ENCODE peak calls at places on chromosomes 1 and 21, in nine cellular contexts. One of them, this sample, is unnamed.

GRCh38 chr1:201450721-201451291 is 18.2 kb downstream of the PHLDA3 start:
- DNase-seq in IMR-90: peak
- DNase-seq in activated CD8-positive, alpha-beta T cell treated with anti-CD3 and anti-CD28 coated beads for 36 hours: peak
- DNase-seq in adrenal gland: peak
- DNase-seq in ovary: peak
- DNase-seq in CD8-positive, alpha-beta T cell: no peak
- DNase-seq in HL-60: no peak
- DNase-seq in A549: no peak
- DNase-seq in fibroblast of lung: peak
- DNase-seq in this sample: peak

GRCh38 chr1:101163406-101163770 is 73.4 kb upstream of the S1PR1 start:
- DNase-seq in adrenal gland: no peak
- DNase-seq in A549: no peak
- DNase-seq in HL-60: no peak
- DNase-seq in IMR-90: no peak
- DNase-seq in ovary: no peak
- DNase-seq in fibroblast of lung: no peak
- DNase-seq in CD8-positive, alpha-beta T cell: no peak
- DNase-seq in activated CD8-positive, alpha-beta T cell treated with anti-CD3 and anti-CD28 coated beads for 36 hours: no peak
- DNase-seq in this sample: no peak

GRCh38 chr1:228455715-228456114 is 31.5 kb upstream of the RNF187 start:
- DNase-seq in fibroblast of lung: peak
- DNase-seq in ovary: no peak
- DNase-seq in A549: no peak
- DNase-seq in adrenal gland: no peak
- DNase-seq in HL-60: no peak
- DNase-seq in CD8-positive, alpha-beta T cell: no peak
- DNase-seq in activated CD8-positive, alpha-beta T cell treated with anti-CD3 and anti-CD28 coated beads for 36 hours: no peak
- DNase-seq in IMR-90: peak
- DNase-seq in this sample: peak

GRCh38 chr1:38117444-38117887 is 70.9 kb upstream of the POU3F1 start:
- DNase-seq in adrenal gland: no peak
- DNase-seq in ovary: no peak
- DNase-seq in activated CD8-positive, alpha-beta T cell treated with anti-CD3 and anti-CD28 coated beads for 36 hours: no peak
- DNase-seq in CD8-positive, alpha-beta T cell: no peak
- DNase-seq in IMR-90: no peak
- DNase-seq in HL-60: no peak
- DNase-seq in fibroblast of lung: no peak
- DNase-seq in A549: no peak
- DNase-seq in this sample: no peak

GRCh38 chr1:227940791-227941241 is 6.9 kb downstream of the WNT9A start:
- DNase-seq in fibroblast of lung: no peak
- DNase-seq in CD8-positive, alpha-beta T cell: no peak
- DNase-seq in ovary: no peak
- DNase-seq in A549: no peak
- DNase-seq in IMR-90: no peak
- DNase-seq in adrenal gland: no peak
- DNase-seq in HL-60: no peak
- DNase-seq in activated CD8-positive, alpha-beta T cell treated with anti-CD3 and anti-CD28 coated beads for 36 hours: no peak
- DNase-seq in this sample: no peak

GRCh38 chr1:81760487-81761097 is 40.1 kb upstream of the ADGRL2 start:
- DNase-seq in fibroblast of lung: peak
- DNase-seq in IMR-90: peak
- DNase-seq in CD8-positive, alpha-beta T cell: no peak
- DNase-seq in HL-60: no peak
- DNase-seq in activated CD8-positive, alpha-beta T cell treated with anti-CD3 and anti-CD28 coated beads for 36 hours: no peak
- DNase-seq in ovary: no peak
- DNase-seq in A549: no peak
- DNase-seq in adrenal gland: no peak
- DNase-seq in this sample: peak

GRCh38 chr1:91683598-91683951 is 182.9 kb downstream of the CDC7 start:
- DNase-seq in A549: no peak
- DNase-seq in activated CD8-positive, alpha-beta T cell treated with anti-CD3 and anti-CD28 coated beads for 36 hours: no peak
- DNase-seq in IMR-90: no peak
- DNase-seq in adrenal gland: peak
- DNase-seq in fibroblast of lung: no peak
- DNase-seq in CD8-positive, alpha-beta T cell: no peak
- DNase-seq in ovary: no peak
- DNase-seq in HL-60: no peak
- DNase-seq in this sample: no peak

GRCh38 chr21:42586406-42586805 is 67.0 kb upstream of the PDE9A start:
- DNase-seq in adrenal gland: no peak
- DNase-seq in HL-60: no peak
- DNase-seq in fibroblast of lung: no peak
- DNase-seq in A549: no peak
- DNase-seq in ovary: no peak
- DNase-seq in activated CD8-positive, alpha-beta T cell treated with anti-CD3 and anti-CD28 coated beads for 36 hours: no peak
- DNase-seq in CD8-positive, alpha-beta T cell: no peak
- DNase-seq in IMR-90: no peak
- DNase-seq in this sample: no peak

GRCh38 chr1:110211503-110212164 is 1.5 kb downstream of the KCNC4 start:
- DNase-seq in ovary: peak
- DNase-seq in activated CD8-positive, alpha-beta T cell treated with anti-CD3 and anti-CD28 coated beads for 36 hours: peak
- DNase-seq in HL-60: no peak
- DNase-seq in IMR-90: no peak
- DNase-seq in CD8-positive, alpha-beta T cell: no peak
- DNase-seq in fibroblast of lung: no peak
- DNase-seq in A549: no peak
- DNase-seq in adrenal gland: no peak
- DNase-seq in this sample: no peak

GRCh38 chr1:109197163-109198042 is 16.3 kb upstream of the SARS1 start:
- DNase-seq in adrenal gland: peak
- DNase-seq in A549: peak
- DNase-seq in activated CD8-positive, alpha-beta T cell treated with anti-CD3 and anti-CD28 coated beads for 36 hours: peak
- DNase-seq in IMR-90: peak
- DNase-seq in fibroblast of lung: peak
- DNase-seq in ovary: no peak
- DNase-seq in CD8-positive, alpha-beta T cell: no peak
- DNase-seq in HL-60: no peak
- DNase-seq in this sample: peak

GRCh38 chr1:33007190-33008050 is 29.3 kb downstream of the AK2 start:
- DNase-seq in fibroblast of lung: peak
- DNase-seq in HL-60: no peak
- DNase-seq in adrenal gland: peak
- DNase-seq in CD8-positive, alpha-beta T cell: no peak
- DNase-seq in A549: peak
- DNase-seq in IMR-90: peak
- DNase-seq in ovary: no peak
- DNase-seq in activated CD8-positive, alpha-beta T cell treated with anti-CD3 and anti-CD28 coated beads for 36 hours: no peak
- DNase-seq in this sample: peak

GRCh38 chr1:3029991-3030662 is 8.9 kb downstream of the ACTRT2 start:
- DNase-seq in activated CD8-positive, alpha-beta T cell treated with anti-CD3 and anti-CD28 coated beads for 36 hours: no peak
- DNase-seq in HL-60: no peak
- DNase-seq in adrenal gland: no peak
- DNase-seq in CD8-positive, alpha-beta T cell: no peak
- DNase-seq in IMR-90: no peak
- DNase-seq in fibroblast of lung: no peak
- DNase-seq in ovary: no peak
- DNase-seq in A549: no peak
- DNase-seq in this sample: no peak

GRCh38 chr21:16402752-16403151 is 673.0 kb downstream of the USP25 start:
- DNase-seq in HL-60: no peak
- DNase-seq in ovary: no peak
- DNase-seq in adrenal gland: no peak
- DNase-seq in activated CD8-positive, alpha-beta T cell treated with anti-CD3 and anti-CD28 coated beads for 36 hours: no peak
- DNase-seq in CD8-positive, alpha-beta T cell: no peak
- DNase-seq in IMR-90: no peak
- DNase-seq in A549: no peak
- DNase-seq in fibroblast of lung: no peak
- DNase-seq in this sample: no peak

GRCh38 chr1:76782777-76783176 is 84.5 kb upstream of the ST6GALNAC5 start:
- DNase-seq in ovary: no peak
- DNase-seq in IMR-90: peak
- DNase-seq in fibroblast of lung: peak
- DNase-seq in activated CD8-positive, alpha-beta T cell treated with anti-CD3 and anti-CD28 coated beads for 36 hours: no peak
- DNase-seq in HL-60: no peak
- DNase-seq in A549: no peak
- DNase-seq in adrenal gland: no peak
- DNase-seq in CD8-positive, alpha-beta T cell: no peak
- DNase-seq in this sample: peak

GRCh38 chr1:206705744-206706297 is 21.1 kb downstream of the MAPKAPK2 start:
- DNase-seq in HL-60: no peak
- DNase-seq in ovary: no peak
- DNase-seq in fibroblast of lung: no peak
- DNase-seq in CD8-positive, alpha-beta T cell: no peak
- DNase-seq in A549: no peak
- DNase-seq in IMR-90: no peak
- DNase-seq in adrenal gland: no peak
- DNase-seq in activated CD8-positive, alpha-beta T cell treated with anti-CD3 and anti-CD28 coated beads for 36 hours: no peak
- DNase-seq in this sample: peak

GRCh38 chr1:184881941-184882648 is 92.2 kb downstream of the NIBAN1 start:
- DNase-seq in HL-60: peak
- DNase-seq in IMR-90: no peak
- DNase-seq in A549: no peak
- DNase-seq in CD8-positive, alpha-beta T cell: no peak
- DNase-seq in ovary: no peak
- DNase-seq in activated CD8-positive, alpha-beta T cell treated with anti-CD3 and anti-CD28 coated beads for 36 hours: peak
- DNase-seq in adrenal gland: peak
- DNase-seq in fibroblast of lung: no peak
- DNase-seq in this sample: peak

GRCh38 chr1:176692431-176692830 is 229.5 kb downstream of the PAPPA2 start:
- DNase-seq in CD8-positive, alpha-beta T cell: no peak
- DNase-seq in activated CD8-positive, alpha-beta T cell treated with anti-CD3 and anti-CD28 coated beads for 36 hours: no peak
- DNase-seq in IMR-90: no peak
- DNase-seq in adrenal gland: no peak
- DNase-seq in A549: no peak
- DNase-seq in fibroblast of lung: no peak
- DNase-seq in HL-60: no peak
- DNase-seq in ovary: no peak
- DNase-seq in this sample: no peak

GRCh38 chr1:166947398-166948043 is 27.8 kb downstream of the ILDR2 start:
- DNase-seq in ovary: peak
- DNase-seq in HL-60: no peak
- DNase-seq in activated CD8-positive, alpha-beta T cell treated with anti-CD3 and anti-CD28 coated beads for 36 hours: peak
- DNase-seq in adrenal gland: peak
- DNase-seq in IMR-90: peak
- DNase-seq in A549: no peak
- DNase-seq in CD8-positive, alpha-beta T cell: no peak
- DNase-seq in fibroblast of lung: peak
- DNase-seq in this sample: peak

GRCh38 chr1:101221945-101222429 is 14.8 kb upstream of the S1PR1 start:
- DNase-seq in A549: no peak
- DNase-seq in ovary: no peak
- DNase-seq in adrenal gland: no peak
- DNase-seq in IMR-90: no peak
- DNase-seq in CD8-positive, alpha-beta T cell: no peak
- DNase-seq in activated CD8-positive, alpha-beta T cell treated with anti-CD3 and anti-CD28 coated beads for 36 hours: no peak
- DNase-seq in HL-60: no peak
- DNase-seq in fibroblast of lung: no peak
- DNase-seq in this sample: no peak

GRCh38 chr1:68065766-68066165 is 15.3 kb upstream of the DIRAS3 start:
- DNase-seq in ovary: no peak
- DNase-seq in A549: no peak
- DNase-seq in CD8-positive, alpha-beta T cell: no peak
- DNase-seq in fibroblast of lung: no peak
- DNase-seq in adrenal gland: no peak
- DNase-seq in activated CD8-positive, alpha-beta T cell treated with anti-CD3 and anti-CD28 coated beads for 36 hours: no peak
- DNase-seq in IMR-90: no peak
- DNase-seq in HL-60: no peak
- DNase-seq in this sample: no peak

DNA sequence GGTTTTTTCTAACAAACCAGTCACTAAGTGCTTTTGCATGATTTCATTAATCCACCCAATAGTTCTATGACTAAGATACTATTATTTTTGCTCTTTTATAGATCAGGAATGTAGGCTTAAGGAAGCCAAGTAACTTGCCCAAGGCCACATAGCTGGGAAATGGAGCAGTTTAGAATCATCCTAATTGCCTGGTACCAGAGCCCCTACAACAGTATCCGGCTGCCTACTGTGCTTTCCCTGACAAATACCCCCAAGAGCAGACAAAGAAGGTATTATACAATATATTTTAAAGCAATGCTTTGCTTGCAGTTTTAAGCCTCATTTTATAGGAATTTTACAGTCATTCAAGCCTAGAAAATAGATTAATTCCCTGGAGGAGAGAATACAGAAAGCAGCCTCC is 45.5 kb upstream of the RASAL2 start:
- DNase-seq in A549: no peak
- DNase-seq in CD8-positive, alpha-beta T cell: no peak
- DNase-seq in activated CD8-positive, alpha-beta T cell treated with anti-CD3 and anti-CD28 coated beads for 36 hours: no peak
- DNase-seq in ovary: no peak
- DNase-seq in IMR-90: peak
- DNase-seq in fibroblast of lung: no peak
- DNase-seq in HL-60: no peak
- DNase-seq in adrenal gland: no peak
- DNase-seq in this sample: peak
- TF ChIP-seq CTCF in A549: no peak
- TF ChIP-seq CTCF in CD8-positive, alpha-beta T cell: no peak
- TF ChIP-seq CTCF in activated CD8-positive, alpha-beta T cell treated with anti-CD3 and anti-CD28 coated beads for 36 hours: no peak
- TF ChIP-seq CTCF in ovary: no peak
- TF ChIP-seq CTCF in IMR-90: no peak
- TF ChIP-seq CTCF in fibroblast of lung: no peak
- TF ChIP-seq CTCF in HL-60: no peak
- TF ChIP-seq CTCF in adrenal gland: no peak
- TF ChIP-seq CTCF in this sample: no peak

GRCh38 chr1:214317734-214318133 is 36.8 kb downstream of the SMYD2 start:
- DNase-seq in IMR-90: no peak
- DNase-seq in CD8-positive, alpha-beta T cell: no peak
- DNase-seq in fibroblast of lung: no peak
- DNase-seq in HL-60: no peak
- DNase-seq in A549: no peak
- DNase-seq in activated CD8-positive, alpha-beta T cell treated with anti-CD3 and anti-CD28 coated beads for 36 hours: no peak
- DNase-seq in adrenal gland: no peak
- DNase-seq in ovary: no peak
- DNase-seq in this sample: peak
- TF ChIP-seq CTCF in IMR-90: no peak
- TF ChIP-seq CTCF in CD8-positive, alpha-beta T cell: no peak
- TF ChIP-seq CTCF in fibroblast of lung: peak
- TF ChIP-seq CTCF in HL-60: no peak
- TF ChIP-seq CTCF in A549: no peak
- TF ChIP-seq CTCF in activated CD8-positive, alpha-beta T cell treated with anti-CD3 and anti-CD28 coated beads for 36 hours: no peak
- TF ChIP-seq CTCF in adrenal gland: no peak
- TF ChIP-seq CTCF in ovary: no peak
- TF ChIP-seq CTCF in this sample: peak

DNA sequence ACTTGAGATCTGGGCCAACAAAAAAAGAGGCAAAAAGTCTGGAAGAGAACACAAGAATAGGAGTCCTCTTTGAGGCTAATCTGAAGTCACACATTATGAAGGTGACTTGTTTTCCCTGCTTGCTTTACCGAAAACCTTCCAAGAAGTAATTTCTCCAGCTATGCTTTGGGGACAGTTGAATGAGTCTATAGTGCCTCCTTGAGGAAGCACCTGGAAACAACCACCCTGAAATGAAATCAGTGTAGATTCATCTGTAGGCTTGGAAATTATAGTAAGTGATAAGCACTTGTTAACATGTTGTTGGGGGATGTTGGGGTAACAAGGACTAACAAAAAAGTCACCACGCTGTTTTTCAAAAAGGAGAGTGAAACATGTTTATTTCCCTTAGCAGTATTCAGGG is 23.4 kb upstream of the RPTN start:
- DNase-seq in activated CD8-positive, alpha-beta T cell treated with anti-CD3 and anti-CD28 coated beads for 36 hours: peak
- DNase-seq in ovary: no peak
- DNase-seq in IMR-90: no peak
- DNase-seq in fibroblast of lung: peak
- DNase-seq in adrenal gland: no peak
- DNase-seq in CD8-positive, alpha-beta T cell: no peak
- DNase-seq in HL-60: no peak
- DNase-seq in A549: no peak
- DNase-seq in this sample: peak
- TF ChIP-seq CTCF in activated CD8-positive, alpha-beta T cell treated with anti-CD3 and anti-CD28 coated beads for 36 hours: peak
- TF ChIP-seq CTCF in ovary: no peak
- TF ChIP-seq CTCF in IMR-90: peak
- TF ChIP-seq CTCF in fibroblast of lung: peak
- TF ChIP-seq CTCF in adrenal gland: peak
- TF ChIP-seq CTCF in CD8-positive, alpha-beta T cell: no peak
- TF ChIP-seq CTCF in HL-60: peak
- TF ChIP-seq CTCF in A549: peak
- TF ChIP-seq CTCF in this sample: peak

GRCh38 chr1:40305451-40305850 is 11.6 kb downstream of the COL9A2 start:
- DNase-seq in A549: no peak
- DNase-seq in adrenal gland: no peak
- DNase-seq in CD8-positive, alpha-beta T cell: no peak
- DNase-seq in fibroblast of lung: no peak
- DNase-seq in IMR-90: no peak
- DNase-seq in HL-60: no peak
- DNase-seq in ovary: no peak
- DNase-seq in activated CD8-positive, alpha-beta T cell treated with anti-CD3 and anti-CD28 coated beads for 36 hours: peak
- DNase-seq in this sample: peak
- TF ChIP-seq CTCF in A549: no peak
- TF ChIP-seq CTCF in adrenal gland: peak
- TF ChIP-seq CTCF in CD8-positive, alpha-beta T cell: no peak
- TF ChIP-seq CTCF in fibroblast of lung: peak
- TF ChIP-seq CTCF in IMR-90: peak
- TF ChIP-seq CTCF in HL-60: no peak
- TF ChIP-seq CTCF in ovary: no peak
- TF ChIP-seq CTCF in activated CD8-positive, alpha-beta T cell treated with anti-CD3 and anti-CD28 coated beads for 36 hours: no peak
- TF ChIP-seq CTCF in this sample: peak